ENCODE peak calls at places on chromosomes 16 and 17, in eight cellular contexts. U is fibroblast of mammary gland, M is OCI-LY7, S is foreskin fibroblast, X is epithelial cell of esophagus, H is stomach, D is aorta, C is choroid plexus epithelial cell. P is an unnamed sample.

GRCh38 chr17:75854111-75854748 is 905 bp downstream of the WBP2 start:
- DNase-seq in U (peak), M (no peak), S (peak), X (peak), H (no peak), D (no peak), C (peak), P (no peak)

GRCh38 chr17:17783825-17784598 is 52.8 kb downstream of the SREBF1 start:
- DNase-seq in U (peak), M (peak), S (no peak), X (no peak), H (peak), D (no peak), C (peak), P (no peak)

GRCh38 chr16:1171001-1171400 is 18.1 kb downstream of the CACNA1H start:
- DNase-seq in U (no peak), M (no peak), S (no peak), X (no peak), H (no peak), D (no peak), C (no peak), P (no peak)

GRCh38 chr17:43403846-43404245 is 5.1 kb downstream of the ARL4D start:
- DNase-seq in U (no peak), M (no peak), S (no peak), X (no peak), H (no peak), D (no peak), C (no peak), P (no peak)

GRCh38 chr17:51536627-51537026 is 276.3 kb downstream of the UTP18 start:
- DNase-seq in U (no peak), M (no peak), S (no peak), X (no peak), H (no peak), D (no peak), C (no peak), P (no peak)

GRCh38 chr16:53457670-53458069 is 23.4 kb downstream of the RBL2 start:
- DNase-seq in U (no peak), M (peak), S (no peak), X (no peak), H (no peak), D (no peak), C (peak), P (no peak)

GRCh38 chr16:86895609-86896008 is 317.3 kb downstream of the FOXL1 start:
- DNase-seq in U (no peak), M (no peak), S (no peak), X (no peak), H (no peak), D (peak), C (no peak), P (no peak)

GRCh38 chr17:71494045-71494444 is 626.8 kb upstream of the SOX9 start:
- DNase-seq in U (no peak), M (no peak), S (no peak), X (no peak), H (no peak), D (no peak), C (peak), P (no peak)

GRCh38 chr17:69300222-69300621 is 26.7 kb downstream of the ABCA5 start:
- DNase-seq in U (peak), M (no peak), S (no peak), X (no peak), H (no peak), D (no peak), C (peak), P (no peak)

GRCh38 chr17:17326275-17326875 is 23.2 kb downstream of the NT5M start:
- DNase-seq in U (no peak), M (no peak), S (no peak), X (no peak), H (no peak), D (no peak), C (no peak), P (no peak)

GRCh38 chr17:79735096-79735495 is 4.4 kb downstream of the ENPP7 start:
- DNase-seq in U (no peak), M (no peak), S (no peak), X (no peak), H (no peak), D (no peak), C (no peak), P (no peak)

GRCh38 chr16:69469807-69470561 is 45.6 kb downstream of the CYB5B start:
- DNase-seq in U (no peak), M (peak), S (no peak), X (no peak), H (no peak), D (no peak), C (no peak), P (no peak)

GRCh38 chr16:55552621-55553020 is 13.9 kb upstream of the CAPNS2 start:
- DNase-seq in U (peak), M (no peak), S (peak), X (peak), H (no peak), D (no peak), C (peak), P (no peak)

GRCh38 chr17:71118039-71118438 is 948.7 kb downstream of the KCNJ2 start:
- DNase-seq in U (peak), M (peak), S (no peak), X (peak), H (no peak), D (no peak), C (peak), P (no peak)

GRCh38 chr16:28616636-28617035 is 6.8 kb upstream of the SULT1A1 start:
- DNase-seq in U (no peak), M (no peak), S (no peak), X (no peak), H (no peak), D (no peak), C (no peak), P (no peak)

GRCh38 chr16:1147027-1147426 is 5.9 kb upstream of the CACNA1H start:
- DNase-seq in U (no peak), M (no peak), S (no peak), X (no peak), H (no peak), D (no peak), C (no peak), P (no peak)

GRCh38 chr17:3528604-3529511 is 28.8 kb downstream of the TRPV3 start:
- DNase-seq in U (no peak), M (no peak), S (no peak), X (peak), H (no peak), D (no peak), C (peak), P (no peak)

GRCh38 chr17:32264823-32265191 is 825 bp upstream of the RHBDL3 start:
- DNase-seq in U (no peak), M (no peak), S (no peak), X (no peak), H (no peak), D (no peak), C (no peak), P (no peak)
- H3K4me3 ChIP-seq in U (no peak), M (no peak), S (no peak), X (no peak), H (peak), D (no peak), C (no peak), P (peak)

GRCh38 chr17:34153988-34154387 is 101.1 kb upstream of the CCL2 start:
- DNase-seq in U (no peak), M (no peak), S (no peak), X (no peak), H (no peak), D (no peak), C (no peak), P (no peak)
- H3K4me3 ChIP-seq in U (no peak), M (no peak), S (no peak), X (no peak), H (no peak), D (no peak), C (no peak), P (no peak)

DNA sequence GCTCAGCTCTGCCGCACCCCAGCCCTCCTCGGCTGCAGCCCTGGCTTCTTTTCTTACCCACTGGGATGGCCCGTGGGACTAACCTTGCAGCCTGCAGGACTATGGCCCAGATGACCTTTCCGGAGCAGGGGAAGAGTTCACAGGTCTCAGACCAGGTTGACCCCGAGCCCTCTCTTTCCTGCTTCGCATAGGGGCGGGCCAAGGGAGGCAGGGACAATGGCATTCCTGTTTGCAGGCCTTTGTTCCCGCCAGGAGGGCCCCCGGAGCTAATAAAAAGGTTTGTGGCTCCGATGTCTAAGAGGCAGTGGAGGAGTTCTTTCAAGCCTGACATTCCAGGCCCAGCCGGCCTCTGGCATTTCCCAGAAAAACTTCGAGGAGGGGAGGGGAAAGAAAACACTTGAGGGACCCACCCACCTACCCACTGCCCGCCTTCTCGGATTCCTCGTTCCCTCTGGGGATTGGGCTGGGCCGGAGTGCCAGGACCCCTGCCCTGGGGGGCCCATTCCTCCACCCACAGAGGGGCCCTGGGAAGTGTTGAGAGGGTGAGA is 5.8 kb upstream of the SOCS3 start:
- DNase-seq in U (no peak), M (no peak), S (no peak), X (no peak), H (no peak), D (no peak), C (peak), P (no peak)
- H3K4me3 ChIP-seq in U (no peak), M (no peak), S (no peak), X (no peak), H (no peak), D (no peak), C (no peak), P (no peak)

DNA sequence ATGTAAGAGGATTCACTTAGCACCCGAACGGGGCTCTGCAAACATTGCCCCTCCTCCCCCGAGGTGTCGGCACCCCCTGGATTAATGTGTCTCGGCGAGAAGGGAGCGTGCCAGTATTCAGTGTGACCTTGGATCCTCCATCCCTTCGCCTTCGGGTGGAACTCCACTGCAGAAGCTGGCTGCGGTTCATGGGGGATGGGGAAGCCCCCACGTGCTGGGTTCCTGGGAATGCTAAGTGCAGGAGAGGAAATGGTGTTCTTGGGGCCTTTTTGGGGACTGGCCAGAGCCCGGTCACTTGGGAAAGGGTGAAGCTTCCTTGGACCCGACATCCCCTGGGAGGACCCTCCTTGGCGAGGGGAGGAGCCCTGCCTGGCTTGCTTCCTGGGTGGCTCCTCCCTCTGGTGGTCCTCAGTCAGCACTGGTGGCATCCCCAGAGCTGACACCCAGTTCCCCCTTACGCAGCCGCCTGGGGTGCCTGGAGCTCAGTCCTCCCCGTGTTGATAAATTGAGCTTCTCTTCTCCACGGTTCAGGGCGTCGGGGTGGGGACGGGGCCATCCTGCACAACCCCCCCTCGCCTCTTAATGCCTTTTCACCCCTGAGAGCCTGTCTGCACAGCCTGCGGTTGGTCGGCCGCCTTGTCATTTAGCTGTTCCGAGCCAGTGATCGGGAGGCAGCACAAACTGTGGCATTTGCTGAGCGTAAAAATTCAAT is 30.8 kb upstream of the GSE1 start:
- DNase-seq in U (no peak), M (no peak), S (peak), X (no peak), H (no peak), D (no peak), C (no peak), P (no peak)
- H3K4me3 ChIP-seq in U (no peak), M (no peak), S (peak), X (no peak), H (no peak), D (no peak), C (no peak), P (no peak)

DNA sequence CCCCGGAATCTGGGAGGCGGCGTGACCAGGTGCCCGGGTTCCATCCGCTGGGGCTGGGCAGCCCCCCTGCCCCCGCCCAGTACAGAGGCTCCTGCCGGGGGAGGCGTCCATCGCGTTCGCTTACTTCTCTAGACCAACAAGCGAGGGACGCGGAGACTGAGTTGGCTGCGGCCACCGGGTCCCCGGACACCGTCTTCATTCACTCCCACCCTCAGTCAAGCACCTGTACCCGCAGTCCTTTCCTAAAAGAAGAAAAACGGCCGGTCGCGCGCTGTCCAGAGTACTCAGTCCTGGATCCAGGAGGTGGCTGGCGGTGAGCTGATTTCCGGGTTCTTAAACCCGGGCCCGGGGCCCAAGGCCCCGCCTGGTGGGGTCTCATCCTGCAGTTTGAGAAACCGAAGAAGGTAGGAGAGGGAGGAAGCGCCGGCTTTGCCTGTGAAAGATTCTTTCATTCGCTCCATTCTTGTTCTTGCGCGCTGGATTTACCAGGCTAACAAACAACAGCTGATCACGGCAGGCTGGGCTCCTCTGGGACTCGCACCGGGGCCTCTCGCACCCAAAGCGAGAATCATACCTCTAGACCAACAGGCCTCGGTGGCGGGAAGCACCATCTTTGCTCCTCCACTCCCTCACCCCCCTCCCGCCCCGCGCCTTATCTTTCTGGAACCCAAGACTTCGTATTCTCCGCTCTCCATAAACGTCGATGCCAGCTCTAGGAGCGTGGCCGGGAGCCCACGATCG is 17.4 kb upstream of the OR1F1 start:
- DNase-seq in U (no peak), M (no peak), S (no peak), X (peak), H (no peak), D (no peak), C (no peak), P (no peak)
- H3K4me3 ChIP-seq in U (peak), M (no peak), S (no peak), X (peak), H (no peak), D (no peak), C (no peak), P (peak)

GRCh38 chr16:10578474-10579316 is 1.7 kb downstream of the EMP2 start:
- DNase-seq in U (no peak), M (no peak), S (no peak), X (peak), H (peak), D (peak), C (no peak), P (no peak)
- H3K4me3 ChIP-seq in U (peak), M (no peak), S (peak), X (peak), H (peak), D (peak), C (no peak), P (peak)

P was measured in right atrium auricular region.